ENCODE peak calls at places on chromosomes 2 and 18, in five cellular contexts. One of them, this sample, is unnamed.
A peak's percentile ranks its signal among the peaks of the same experiment; 100 is the strongest.

GRCh38 chr2:24491626-24492282 is 700 bp downstream of the NCOA1 start:
- DNase-seq in GM06990: peak; percentile 68
- DNase-seq in NCI-H345: peak; percentile 55
- DNase-seq in mammary epithelial cell: peak; percentile 13
- DNase-seq in left cardiac atrium: peak; percentile 62
- DNase-seq in this sample: peak; percentile 63

GRCh38 chr2:112662702-112663101 is 17.0 kb downstream of the SLC20A1 start:
- DNase-seq in GM06990: no peak
- DNase-seq in NCI-H345: no peak
- DNase-seq in mammary epithelial cell: no peak
- DNase-seq in left cardiac atrium: no peak
- DNase-seq in this sample: no peak

GRCh38 chr2:183684686-183685085 is 560.4 kb downstream of the NUP35 start:
- DNase-seq in GM06990: no peak
- DNase-seq in NCI-H345: no peak
- DNase-seq in mammary epithelial cell: no peak
- DNase-seq in left cardiac atrium: no peak
- DNase-seq in this sample: no peak

GRCh38 chr2:128778843-128779242 is 460.2 kb upstream of the HS6ST1 start:
- DNase-seq in GM06990: no peak
- DNase-seq in NCI-H345: no peak
- DNase-seq in mammary epithelial cell: no peak
- DNase-seq in left cardiac atrium: no peak
- DNase-seq in this sample: no peak

GRCh38 chr2:28209312-28209711 is 183.3 kb upstream of the FOSL2 start:
- DNase-seq in GM06990: no peak
- DNase-seq in NCI-H345: no peak
- DNase-seq in mammary epithelial cell: no peak
- DNase-seq in left cardiac atrium: no peak
- DNase-seq in this sample: no peak

GRCh38 chr2:8543412-8544167 is 138.3 kb upstream of the ID2 start:
- DNase-seq in GM06990: peak; percentile 93
- DNase-seq in NCI-H345: no peak
- DNase-seq in mammary epithelial cell: no peak
- DNase-seq in left cardiac atrium: peak; percentile 74
- DNase-seq in this sample: peak; percentile 79

GRCh38 chr2:41869542-41870256 is 178.1 kb upstream of the PKDCC start:
- DNase-seq in GM06990: peak; percentile 32
- DNase-seq in NCI-H345: peak; percentile 56
- DNase-seq in mammary epithelial cell: peak; percentile 23
- DNase-seq in left cardiac atrium: peak; percentile 79
- DNase-seq in this sample: peak; percentile 73

GRCh38 chr2:220127311-220127710 is 499.9 kb downstream of the SLC4A3 start:
- DNase-seq in GM06990: no peak
- DNase-seq in NCI-H345: no peak
- DNase-seq in mammary epithelial cell: peak; percentile 72
- DNase-seq in left cardiac atrium: no peak
- DNase-seq in this sample: no peak

GRCh38 chr2:208099682-208100081 is 24.6 kb downstream of the CRYGD start:
- DNase-seq in GM06990: no peak
- DNase-seq in NCI-H345: no peak
- DNase-seq in mammary epithelial cell: no peak
- DNase-seq in left cardiac atrium: no peak
- DNase-seq in this sample: no peak

GRCh38 chr2:27307545-27308358 is 493 bp downstream of the UCN start:
- DNase-seq in GM06990: no peak
- DNase-seq in NCI-H345: no peak
- DNase-seq in mammary epithelial cell: no peak
- DNase-seq in left cardiac atrium: peak; percentile 40
- DNase-seq in this sample: no peak

GRCh38 chr2:28463893-28464292 is 32.0 kb upstream of the PLB1 start:
- DNase-seq in GM06990: no peak
- DNase-seq in NCI-H345: no peak
- DNase-seq in mammary epithelial cell: no peak
- DNase-seq in left cardiac atrium: no peak
- DNase-seq in this sample: no peak

GRCh38 chr18:3610818-3611217 is 160.8 kb downstream of the TGIF1 start:
- DNase-seq in GM06990: no peak
- DNase-seq in NCI-H345: no peak
- DNase-seq in mammary epithelial cell: no peak
- DNase-seq in left cardiac atrium: no peak
- DNase-seq in this sample: no peak

GRCh38 chr2:164495491-164496223 is 125.6 kb downstream of the GRB14 start:
- DNase-seq in GM06990: no peak
- DNase-seq in NCI-H345: no peak
- DNase-seq in mammary epithelial cell: peak; percentile 50
- DNase-seq in left cardiac atrium: no peak
- DNase-seq in this sample: no peak

GRCh38 chr2:101426808-101427207 is 39.5 kb upstream of the CREG2 start:
- DNase-seq in GM06990: no peak
- DNase-seq in NCI-H345: no peak
- DNase-seq in mammary epithelial cell: no peak
- DNase-seq in left cardiac atrium: no peak
- DNase-seq in this sample: no peak

This sample was measured in lower lobe of right lung.